ENCODE peak calls at places on chromosomes 12 and 14, in six cellular contexts. Z is H9, L is mesenchymal stem cell, B is neuronal stem cell, S is mesendoderm, C is H1. X is an unnamed sample. For H3K4me1, the result is how much of the 10 kb centered on the place peaks cover.

GRCh38 chr12:109731806-109732205 is 18.2 kb downstream of the FAM222A start:
- DNase-seq in S (no peak), Z (no peak), C (no peak), B (no peak), L (no peak), X (no peak)

GRCh38 chr12:130391186-130391585 is 53.5 kb downstream of the PIWIL1 start:
- DNase-seq in C (no peak), L (no peak), Z (no peak), S (no peak), B (no peak), X (no peak)

GRCh38 chr12:78034025-78034424 is 203.3 kb downstream of the NAV3 start:
- DNase-seq in L (peak), B (no peak), C (no peak), S (no peak), Z (no peak), X (peak)

GRCh38 chr12:124700810-124701594 is 133.6 kb upstream of the NCOR2 start:
- DNase-seq in Z (peak), C (no peak), S (peak), B (no peak), L (no peak), X (peak)

GRCh38 chr14:64513271-64513670 is 8.7 kb downstream of the ZBTB1 start:
- DNase-seq in Z (no peak), B (no peak), C (no peak), S (no peak), L (no peak), X (no peak)

GRCh38 chr12:27434673-27435565 is 11.6 kb upstream of the SMCO2 start:
- DNase-seq in S (no peak), Z (no peak), C (no peak), B (no peak), L (no peak), X (no peak)

GRCh38 chr14:50501642-50502041 is 30.7 kb downstream of the MAP4K5 start:
- DNase-seq in L (peak), C (no peak), Z (no peak), B (no peak), S (no peak), X (peak)

GRCh38 chr12:48078901-48079300 is 27.0 kb downstream of the SENP1 start:
- DNase-seq in Z (no peak), C (no peak), L (peak), S (no peak), B (no peak), X (peak)

GRCh38 chr12:78149459-78149858 is 318.8 kb downstream of the NAV3 start:
- DNase-seq in Z (no peak), L (no peak), B (no peak), S (peak), C (no peak), X (no peak)

GRCh38 chr12:84058136-84058535 is 854.5 kb downstream of the SLC6A15 start:
- DNase-seq in L (no peak), Z (no peak), B (no peak), C (no peak), S (peak), X (no peak)

GRCh38 chr14:38391334-38391733 is 135.4 kb upstream of the CLEC14A start:
- DNase-seq in B (no peak), C (no peak), L (peak), S (no peak), Z (no peak), X (peak)

GRCh38 chr14:21852061-21852664 is 178.5 kb upstream of the OR4E1 start:
- DNase-seq in B (peak), L (peak), S (peak), Z (peak), C (peak), X (peak)

GRCh38 chr14:22847661-22848341 is 11.4 kb downstream of the MMP14 start:
- DNase-seq in B (no peak), Z (no peak), L (peak), S (no peak), C (peak), X (peak)

DNA sequence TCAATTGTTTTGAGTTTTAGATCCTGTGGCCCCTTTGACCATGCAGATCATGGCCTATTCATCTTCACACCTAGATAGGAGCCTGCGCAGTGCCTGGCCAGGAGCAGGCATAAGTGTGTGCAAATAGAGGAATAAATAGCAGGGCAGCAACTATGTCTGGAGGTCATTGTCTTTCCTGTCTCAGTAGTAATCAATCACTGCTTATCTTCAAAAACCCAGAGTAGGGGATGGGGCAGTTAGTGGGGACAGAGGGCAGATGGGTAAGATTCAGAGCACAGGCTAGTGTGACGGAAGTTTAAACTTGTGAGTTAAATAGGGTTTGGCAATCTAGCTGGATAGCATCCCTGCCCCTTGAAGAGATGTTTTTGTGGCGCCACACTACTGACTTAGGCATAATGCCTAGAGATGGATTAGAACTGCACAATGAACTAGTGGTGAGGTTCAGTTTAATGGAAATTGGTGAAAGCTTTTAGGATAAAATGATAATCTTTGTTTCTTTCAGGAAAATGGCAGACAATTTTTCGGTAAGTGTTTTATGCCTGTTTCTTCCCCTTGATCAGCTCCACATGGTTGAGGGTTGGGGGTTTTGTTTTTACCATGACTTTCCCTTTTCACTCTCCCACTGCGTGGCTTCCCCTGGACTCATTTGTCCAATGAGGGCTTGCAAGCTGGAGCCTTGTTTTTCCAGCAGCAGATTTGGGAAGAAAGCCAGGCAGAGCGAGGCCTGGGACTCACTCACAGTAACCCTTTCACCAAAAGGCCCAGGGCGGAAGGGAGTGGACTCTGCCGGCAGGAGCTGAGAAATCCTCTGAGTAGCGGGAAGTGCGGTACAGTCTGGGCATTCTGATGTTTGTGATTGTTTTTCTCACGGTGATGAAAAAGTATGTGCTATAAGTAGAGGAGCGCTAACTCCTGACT is 8.1 kb downstream of the LGALS3 start:
- DNase-seq in L (no peak), Z (no peak), C (no peak), B (no peak), S (no peak), X (peak)
- H3K4me1 ChIP-seq in L (under half), Z (under half), C (under half), B (under half), S (under half), X (under half)

GRCh38 chr14:105389534-105389933 is 8.8 kb upstream of the TEX22 start:
- DNase-seq in Z (no peak), S (no peak), L (no peak), B (no peak), C (no peak), X (no peak)
- H3K27ac ChIP-seq in Z (no peak), S (no peak), L (no peak), B (no peak), C (no peak), X (no peak)

GRCh38 chr12:108181095-108181454 is 52.0 kb downstream of the WSCD2 start:
- DNase-seq in B (no peak), Z (no peak), L (no peak), C (no peak), S (no peak), X (no peak)

GRCh38 chr12:108190529-108190928 is 61.4 kb downstream of the WSCD2 start:
- DNase-seq in C (no peak), B (no peak), S (no peak), Z (no peak), L (no peak), X (no peak)

GRCh38 chr12:108180255-108181094 is 51.4 kb downstream of the WSCD2 start:
- DNase-seq in S (no peak), C (no peak), Z (no peak), B (no peak), L (no peak), X (no peak)

GRCh38 chr12:108187831-108188230 is 58.7 kb downstream of the WSCD2 start:
- DNase-seq in B (no peak), Z (no peak), S (no peak), C (no peak), L (no peak), X (no peak)

DNA sequence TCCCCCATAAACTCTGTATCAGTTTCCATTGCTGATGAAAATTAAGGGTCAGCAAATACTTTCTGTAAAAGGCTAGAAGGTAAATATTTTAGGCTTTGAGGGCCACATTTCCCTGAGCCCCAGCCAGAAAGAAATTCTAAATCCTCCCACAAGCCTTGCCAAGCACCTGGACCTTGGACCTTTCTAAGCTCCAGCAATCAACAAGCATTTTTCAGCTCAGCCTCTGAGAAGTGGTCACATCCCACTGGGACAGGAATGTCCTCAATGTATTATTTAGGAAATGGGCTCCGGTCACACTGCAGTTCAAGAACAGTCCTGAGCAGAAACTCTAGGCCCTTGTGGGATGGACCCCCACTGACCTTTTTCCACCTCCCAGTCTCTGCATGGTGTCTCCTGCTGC is 55.9 kb downstream of the WSCD2 start:
- DNase-seq in Z (no peak), B (no peak), L (no peak), C (no peak), S (peak), X (no peak)
- H2BK15ac ChIP-seq in Z (no peak), B (no peak), L (no peak), C (no peak), S (no peak), X (no peak)

DNA sequence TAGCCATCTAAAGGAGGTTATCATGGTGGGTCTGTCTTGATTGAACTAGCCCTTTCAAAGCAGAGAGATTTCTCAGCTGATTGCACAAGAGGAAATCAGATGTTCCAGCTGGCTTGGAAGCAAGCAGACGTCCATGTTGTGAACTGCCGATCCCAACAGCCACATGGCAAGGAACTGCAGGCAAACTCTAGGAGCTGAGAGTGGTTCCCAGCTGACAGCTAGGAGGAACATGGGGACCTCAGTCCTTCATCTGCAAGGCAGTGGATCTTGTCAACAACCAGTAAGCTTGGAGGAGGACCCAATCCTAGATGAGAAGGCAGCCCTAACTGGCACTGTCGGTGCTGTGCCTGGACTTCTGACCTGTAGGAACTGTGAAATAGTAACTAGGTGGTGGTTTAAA is 7.7 kb downstream of the ACVR1B start:
- DNase-seq in S (no peak), L (no peak), Z (no peak), B (no peak), C (no peak), X (peak)
- H3K4me1 ChIP-seq in S (under half), L (under half), Z (under half), B (under half), C (under half), X (under half)

GRCh38 chr12:91442535-91442934 is 259.9 kb upstream of the DCN start:
- DNase-seq in S (no peak), Z (no peak), B (no peak), L (no peak), C (no peak), X (no peak)
- H3K27ac ChIP-seq in S (no peak), Z (no peak), B (no peak), L (no peak), C (no peak), X (no peak)

GRCh38 chr12:113187588-113187987 is 2.1 kb downstream of the RITA1 start:
- DNase-seq in S (no peak), L (no peak), Z (no peak), B (no peak), C (no peak), X (no peak)
- H2BK15ac ChIP-seq in S (no peak), L (no peak), Z (no peak), B (no peak), C (no peak), X (no peak)

DNA sequence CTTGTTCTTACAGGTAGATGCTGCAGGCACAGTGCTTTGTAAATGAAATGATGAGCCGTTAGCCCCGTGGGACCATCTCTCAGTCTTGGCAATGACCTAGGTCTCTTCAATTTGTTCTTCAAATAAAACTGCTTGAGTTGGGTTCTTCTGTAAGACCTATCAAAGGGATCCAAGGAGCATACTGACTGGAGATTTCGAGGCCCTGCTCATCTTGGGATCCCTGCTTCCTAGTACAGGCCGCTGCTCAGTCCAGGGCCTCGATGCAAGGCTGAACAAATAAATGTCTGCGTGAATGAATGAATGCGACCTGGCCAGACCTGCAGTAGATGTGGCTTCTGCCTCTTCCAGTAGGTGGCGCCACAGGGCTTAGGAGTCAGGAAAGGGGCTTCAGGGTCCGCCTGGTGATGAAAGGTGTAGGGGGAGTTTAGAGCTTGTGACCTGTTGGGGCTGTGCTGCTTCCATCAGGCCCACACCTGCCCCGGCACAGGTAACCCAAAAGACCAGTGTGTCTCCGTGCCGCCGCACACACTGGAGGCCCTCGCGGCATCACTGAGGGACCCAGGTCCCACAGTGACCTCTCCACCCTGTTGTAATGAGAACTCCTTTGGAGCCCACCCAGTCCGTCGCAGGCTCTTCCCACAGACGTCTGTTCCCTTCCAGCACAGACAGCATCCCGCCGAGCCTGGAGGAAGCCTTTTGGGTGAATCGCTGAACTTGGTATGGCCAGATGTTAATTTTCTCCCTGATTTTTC is 4.4 kb downstream of the CACNA1C start:
- DNase-seq in C (peak), B (peak), Z (peak), S (peak), L (peak), X (peak)
- H3K4me1 ChIP-seq in C (under half), B (under half), Z (under half), S (under half), L (under half), X (under half)

GRCh38 chr12:122853582-122854245 is 18.5 kb downstream of the HIP1R start:
- DNase-seq in Z (no peak), C (no peak), L (no peak), S (no peak), B (no peak), X (no peak)
- H3K27ac ChIP-seq in Z (no peak), C (no peak), L (no peak), S (no peak), B (no peak), X (no peak)

GRCh38 chr12:89701606-89702206 is 6.9 kb downstream of the ATP2B1 start:
- DNase-seq in L (no peak), B (no peak), S (peak), C (no peak), Z (no peak), X (no peak)
- H2BK15ac ChIP-seq in L (no peak), B (no peak), S (no peak), C (no peak), Z (no peak), X (no peak)